ENCODE peak calls at places on chromosomes 16 and 17, in seven cellular contexts. One of them, this sample, is unnamed. For H3K36me3, the result is how much of the 10 kb centered on the place peaks cover.

GRCh38 chr17:36697907-36698526 is 96.6 kb downstream of the MRM1 start:
- DNase-seq in tibial nerve: no peak
- DNase-seq in left ventricle myocardium inferior: no peak
- DNase-seq in HCT116: no peak
- DNase-seq in upper lobe of right lung: no peak
- DNase-seq in CD8-positive, alpha-beta T cell: no peak
- DNase-seq in tibial artery: no peak
- DNase-seq in this sample: no peak

GRCh38 chr16:10485698-10486382 is 94.6 kb downstream of the EMP2 start:
- DNase-seq in tibial nerve: no peak
- DNase-seq in left ventricle myocardium inferior: no peak
- DNase-seq in HCT116: no peak
- DNase-seq in upper lobe of right lung: no peak
- DNase-seq in CD8-positive, alpha-beta T cell: no peak
- DNase-seq in tibial artery: no peak
- DNase-seq in this sample: no peak

GRCh38 chr17:75756451-75757085 is 8.4 kb downstream of the GALK1 start:
- DNase-seq in tibial nerve: no peak
- DNase-seq in left ventricle myocardium inferior: no peak
- DNase-seq in HCT116: no peak
- DNase-seq in upper lobe of right lung: no peak
- DNase-seq in CD8-positive, alpha-beta T cell: no peak
- DNase-seq in tibial artery: peak
- DNase-seq in this sample: no peak

GRCh38 chr17:55224746-55225145 is 40.0 kb upstream of the HLF start:
- DNase-seq in tibial nerve: no peak
- DNase-seq in left ventricle myocardium inferior: no peak
- DNase-seq in HCT116: no peak
- DNase-seq in upper lobe of right lung: no peak
- DNase-seq in CD8-positive, alpha-beta T cell: no peak
- DNase-seq in tibial artery: no peak
- DNase-seq in this sample: no peak

GRCh38 chr16:31861415-31861814 is 12.2 kb upstream of the ZNF267 start:
- DNase-seq in tibial nerve: no peak
- DNase-seq in left ventricle myocardium inferior: no peak
- DNase-seq in HCT116: no peak
- DNase-seq in upper lobe of right lung: no peak
- DNase-seq in CD8-positive, alpha-beta T cell: no peak
- DNase-seq in tibial artery: no peak
- DNase-seq in this sample: no peak

GRCh38 chr16:29198231-29198630 is 208.3 kb downstream of the NPIPB11 start:
- DNase-seq in tibial nerve: no peak
- DNase-seq in left ventricle myocardium inferior: no peak
- DNase-seq in HCT116: no peak
- DNase-seq in upper lobe of right lung: peak
- DNase-seq in CD8-positive, alpha-beta T cell: no peak
- DNase-seq in tibial artery: no peak
- DNase-seq in this sample: no peak

GRCh38 chr17:34637548-34638525 is 58.5 kb downstream of the TMEM132E start:
- DNase-seq in tibial nerve: peak
- DNase-seq in left ventricle myocardium inferior: peak
- DNase-seq in HCT116: peak
- DNase-seq in upper lobe of right lung: peak
- DNase-seq in CD8-positive, alpha-beta T cell: peak
- DNase-seq in tibial artery: peak
- DNase-seq in this sample: peak

GRCh38 chr16:77499373-77500285 is 64.8 kb upstream of the ADAMTS18 start:
- DNase-seq in tibial nerve: peak
- DNase-seq in left ventricle myocardium inferior: peak
- DNase-seq in HCT116: no peak
- DNase-seq in upper lobe of right lung: no peak
- DNase-seq in CD8-positive, alpha-beta T cell: no peak
- DNase-seq in tibial artery: peak
- DNase-seq in this sample: no peak

GRCh38 chr17:48542114-48542955 is 2.6 kb downstream of the HOXB2 start:
- DNase-seq in tibial nerve: no peak
- DNase-seq in left ventricle myocardium inferior: no peak
- DNase-seq in HCT116: no peak
- DNase-seq in upper lobe of right lung: no peak
- DNase-seq in CD8-positive, alpha-beta T cell: no peak
- DNase-seq in tibial artery: no peak
- DNase-seq in this sample: no peak

GRCh38 chr17:858941-859452 is 76.8 kb downstream of the MRM3 start:
- DNase-seq in tibial nerve: no peak
- DNase-seq in left ventricle myocardium inferior: no peak
- DNase-seq in HCT116: no peak
- DNase-seq in upper lobe of right lung: no peak
- DNase-seq in CD8-positive, alpha-beta T cell: no peak
- DNase-seq in tibial artery: no peak
- DNase-seq in this sample: no peak

GRCh38 chr16:30746638-30747160 is 1.5 kb upstream of the PHKG2 start:
- DNase-seq in tibial nerve: no peak
- DNase-seq in left ventricle myocardium inferior: no peak
- DNase-seq in HCT116: no peak
- DNase-seq in upper lobe of right lung: no peak
- DNase-seq in CD8-positive, alpha-beta T cell: no peak
- DNase-seq in tibial artery: no peak
- DNase-seq in this sample: no peak

GRCh38 chr16:30747799-30748633 is at the start of gene PHKG2:
- DNase-seq in tibial nerve: peak
- DNase-seq in left ventricle myocardium inferior: peak
- DNase-seq in HCT116: peak
- DNase-seq in upper lobe of right lung: peak
- DNase-seq in CD8-positive, alpha-beta T cell: peak
- DNase-seq in tibial artery: peak
- DNase-seq in this sample: peak

GRCh38 chr16:30747331-30747730 is 894 bp upstream of the PHKG2 start:
- DNase-seq in tibial nerve: no peak
- DNase-seq in left ventricle myocardium inferior: no peak
- DNase-seq in HCT116: no peak
- DNase-seq in upper lobe of right lung: no peak
- DNase-seq in CD8-positive, alpha-beta T cell: no peak
- DNase-seq in tibial artery: no peak
- DNase-seq in this sample: no peak

GRCh38 chr16:30750876-30751465 is 2.7 kb downstream of the PHKG2 start:
- DNase-seq in tibial nerve: no peak
- DNase-seq in left ventricle myocardium inferior: no peak
- DNase-seq in HCT116: no peak
- DNase-seq in upper lobe of right lung: no peak
- DNase-seq in CD8-positive, alpha-beta T cell: no peak
- DNase-seq in tibial artery: no peak
- DNase-seq in this sample: no peak

GRCh38 chr16:30748634-30749445 is 615 bp downstream of the PHKG2 start:
- DNase-seq in tibial nerve: no peak
- DNase-seq in left ventricle myocardium inferior: no peak
- DNase-seq in HCT116: no peak
- DNase-seq in upper lobe of right lung: peak
- DNase-seq in CD8-positive, alpha-beta T cell: no peak
- DNase-seq in tibial artery: no peak
- DNase-seq in this sample: no peak
- H3K36me3 ChIP-seq in tibial nerve: under half
- H3K36me3 ChIP-seq in left ventricle myocardium inferior: under half
- H3K36me3 ChIP-seq in HCT116: under half
- H3K36me3 ChIP-seq in upper lobe of right lung: under half
- H3K36me3 ChIP-seq in CD8-positive, alpha-beta T cell: under half
- H3K36me3 ChIP-seq in tibial artery: under half
- H3K36me3 ChIP-seq in this sample: under half

GRCh38 chr16:50069060-50069459 is 3.3 kb downstream of the HEATR3 start:
- DNase-seq in tibial nerve: no peak
- DNase-seq in left ventricle myocardium inferior: no peak
- DNase-seq in HCT116: no peak
- DNase-seq in upper lobe of right lung: no peak
- DNase-seq in CD8-positive, alpha-beta T cell: no peak
- DNase-seq in tibial artery: no peak
- DNase-seq in this sample: no peak

GRCh38 chr16:50071075-50071671 is 5.4 kb downstream of the HEATR3 start:
- DNase-seq in tibial nerve: no peak
- DNase-seq in left ventricle myocardium inferior: no peak
- DNase-seq in HCT116: no peak
- DNase-seq in upper lobe of right lung: no peak
- DNase-seq in CD8-positive, alpha-beta T cell: no peak
- DNase-seq in tibial artery: no peak
- DNase-seq in this sample: no peak

GRCh38 chr16:50068550-50068949 is 2.8 kb downstream of the HEATR3 start:
- DNase-seq in tibial nerve: no peak
- DNase-seq in left ventricle myocardium inferior: no peak
- DNase-seq in HCT116: no peak
- DNase-seq in upper lobe of right lung: no peak
- DNase-seq in CD8-positive, alpha-beta T cell: no peak
- DNase-seq in tibial artery: no peak
- DNase-seq in this sample: no peak

GRCh38 chr16:50067290-50067853 is 1.6 kb downstream of the HEATR3 start:
- DNase-seq in tibial nerve: no peak
- DNase-seq in left ventricle myocardium inferior: no peak
- DNase-seq in HCT116: peak
- DNase-seq in upper lobe of right lung: no peak
- DNase-seq in CD8-positive, alpha-beta T cell: no peak
- DNase-seq in tibial artery: no peak
- DNase-seq in this sample: no peak

DNA sequence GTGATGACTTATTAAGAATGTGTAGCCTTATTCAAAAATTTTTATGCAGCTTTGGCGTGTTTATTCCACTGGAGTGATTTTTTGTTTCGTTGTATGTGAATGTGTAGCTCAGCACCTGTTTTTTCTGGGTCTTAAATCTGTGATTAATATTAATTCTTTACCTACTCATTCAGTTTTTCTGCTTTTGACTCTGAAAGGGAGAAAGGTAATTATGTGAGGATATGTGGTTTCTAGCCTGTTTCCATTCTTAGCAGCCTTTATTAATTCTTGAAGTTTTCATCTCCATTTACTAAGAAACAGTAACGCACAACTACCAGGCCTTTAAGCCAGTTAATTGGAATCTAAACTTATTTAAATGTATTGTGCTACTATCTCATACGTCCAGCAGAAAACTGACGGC is 7.0 kb downstream of the HEATR3 start:
- DNase-seq in tibial nerve: no peak
- DNase-seq in left ventricle myocardium inferior: no peak
- DNase-seq in HCT116: no peak
- DNase-seq in upper lobe of right lung: no peak
- DNase-seq in CD8-positive, alpha-beta T cell: no peak
- DNase-seq in tibial artery: no peak
- DNase-seq in this sample: no peak
- H3K36me3 ChIP-seq in tibial nerve: under half
- H3K36me3 ChIP-seq in left ventricle myocardium inferior: under half
- H3K36me3 ChIP-seq in HCT116: under half
- H3K36me3 ChIP-seq in upper lobe of right lung: under half
- H3K36me3 ChIP-seq in CD8-positive, alpha-beta T cell: under half
- H3K36me3 ChIP-seq in tibial artery: under half
- H3K36me3 ChIP-seq in this sample: half or more

DNA sequence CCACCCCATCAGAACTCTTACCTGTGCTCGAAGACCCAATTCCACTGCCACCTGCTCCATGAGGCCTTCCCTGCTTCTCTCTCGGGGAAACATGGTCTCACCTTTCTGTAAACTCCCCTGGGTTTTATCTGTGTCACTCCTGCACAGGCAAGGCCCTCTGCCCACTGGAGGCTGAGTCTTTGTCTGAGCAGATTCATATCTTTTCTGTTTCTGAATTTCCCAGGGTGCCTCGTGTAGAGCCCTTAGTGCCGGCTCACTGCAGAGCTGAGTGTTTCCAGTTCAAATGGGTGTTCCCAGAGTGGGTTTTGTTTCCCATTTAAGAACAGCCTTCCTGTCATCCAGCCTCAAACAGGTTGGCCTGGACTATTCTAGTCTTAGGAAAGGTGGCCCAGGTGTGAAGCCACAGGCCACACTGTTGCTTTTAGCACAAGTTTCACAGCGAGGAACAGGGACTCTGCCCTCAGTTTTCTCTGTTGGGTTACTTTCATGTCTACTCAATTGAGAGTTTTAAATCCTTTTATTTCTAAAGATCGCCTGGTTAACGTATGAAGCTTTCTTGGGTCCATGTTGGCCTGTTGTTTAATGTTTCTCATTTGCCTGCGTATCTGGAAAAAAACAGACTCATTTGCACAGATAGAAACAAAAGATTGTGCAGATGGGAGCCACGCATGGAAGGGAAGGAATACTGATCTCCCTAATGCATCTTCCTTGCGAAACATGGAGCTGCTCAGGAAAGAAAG is 228.7 kb downstream of the MSI2 start:
- DNase-seq in tibial nerve: no peak
- DNase-seq in left ventricle myocardium inferior: no peak
- DNase-seq in HCT116: no peak
- DNase-seq in upper lobe of right lung: no peak
- DNase-seq in CD8-positive, alpha-beta T cell: no peak
- DNase-seq in tibial artery: no peak
- DNase-seq in this sample: no peak
- H3K36me3 ChIP-seq in tibial nerve: under half
- H3K36me3 ChIP-seq in left ventricle myocardium inferior: under half
- H3K36me3 ChIP-seq in HCT116: under half
- H3K36me3 ChIP-seq in upper lobe of right lung: under half
- H3K36me3 ChIP-seq in CD8-positive, alpha-beta T cell: under half
- H3K36me3 ChIP-seq in tibial artery: under half
- H3K36me3 ChIP-seq in this sample: under half

GRCh38 chr17:38885728-38886642 is 16.1 kb downstream of the LASP1 start:
- DNase-seq in tibial nerve: no peak
- DNase-seq in left ventricle myocardium inferior: no peak
- DNase-seq in HCT116: no peak
- DNase-seq in upper lobe of right lung: no peak
- DNase-seq in CD8-positive, alpha-beta T cell: no peak
- DNase-seq in tibial artery: no peak
- DNase-seq in this sample: no peak
- H3K36me3 ChIP-seq in tibial nerve: under half
- H3K36me3 ChIP-seq in left ventricle myocardium inferior: under half
- H3K36me3 ChIP-seq in HCT116: under half
- H3K36me3 ChIP-seq in upper lobe of right lung: half or more
- H3K36me3 ChIP-seq in CD8-positive, alpha-beta T cell: under half
- H3K36me3 ChIP-seq in tibial artery: under half
- H3K36me3 ChIP-seq in this sample: half or more

This sample was measured in esophagus squamous epithelium.